ENCODE peak calls at places on chromosomes 2 and 18, in ten cellular contexts. B, O, P, U, I, Z, G, C, Y and T are unnamed samples.

GRCh38 chr2:54838585-54839035 is 115.1 kb downstream of the EML6 start:
- DNase-seq in B (peak; percentile 65), O (peak; percentile 89), P (peak; percentile 69), U (peak; percentile 87), I (peak; percentile 77), Z (peak; percentile 50), G (peak; percentile 78), C (peak; percentile 23), Y (peak; percentile 52), T (peak; percentile 74)

GRCh38 chr2:133773862-133774674 is 205.8 kb upstream of the NCKAP5 start:
- DNase-seq in B (peak; percentile 26), O (no peak), P (no peak), U (no peak), I (no peak), Z (no peak), G (no peak), C (no peak), Y (no peak), T (no peak)

GRCh38 chr2:217291259-217291658 is 431.4 kb upstream of the TNP1 start:
- DNase-seq in B (no peak), O (no peak), P (no peak), U (no peak), I (no peak), Z (peak; percentile 18), G (no peak), C (no peak), Y (no peak), T (no peak)

GRCh38 chr18:72866901-72867701 is 686 bp downstream of the NETO1 start:
- DNase-seq in B (peak; percentile 26), O (peak; percentile 75), P (no peak), U (no peak), I (no peak), Z (peak; percentile 41), G (peak; percentile 60), C (no peak), Y (no peak), T (no peak)

GRCh38 chr18:45850021-45850420 is 24.5 kb downstream of the SIGLEC15 start:
- DNase-seq in B (no peak), O (peak; percentile 81), P (no peak), U (no peak), I (peak; percentile 48), Z (no peak), G (peak; percentile 75), C (no peak), Y (no peak), T (no peak)

GRCh38 chr2:210230518-210230917 is 5.3 kb upstream of the ACADL start:
- DNase-seq in B (no peak), O (no peak), P (peak; percentile 36), U (no peak), I (no peak), Z (no peak), G (peak; percentile 20), C (no peak), Y (no peak), T (no peak)

GRCh38 chr2:85783796-85784195 is 30.0 kb downstream of the ATOH8 start:
- DNase-seq in B (no peak), O (peak; percentile 73), P (no peak), U (no peak), I (no peak), Z (no peak), G (no peak), C (no peak), Y (no peak), T (no peak)

GRCh38 chr2:222686086-222686750 is 14.8 kb downstream of the MOGAT1 start:
- DNase-seq in B (no peak), O (no peak), P (no peak), U (no peak), I (no peak), Z (no peak), G (no peak), C (no peak), Y (no peak), T (no peak)

GRCh38 chr2:10524341-10524740 is 76.2 kb upstream of the ODC1 start:
- DNase-seq in B (no peak), O (peak; percentile 22), P (no peak), U (no peak), I (no peak), Z (no peak), G (no peak), C (no peak), Y (no peak), T (no peak)

GRCh38 chr2:102664439-102665042 is 45.2 kb downstream of the SLC9A2 start:
- DNase-seq in B (no peak), O (no peak), P (no peak), U (peak; percentile 9), I (peak; percentile 77), Z (peak; percentile 99), G (no peak), C (no peak), Y (peak; percentile 27), T (no peak)

GRCh38 chr2:3628241-3628679 is 29.7 kb upstream of the ALLC start:
- DNase-seq in B (no peak), O (peak; percentile 40), P (no peak), U (no peak), I (no peak), Z (no peak), G (no peak), C (no peak), Y (no peak), T (no peak)

GRCh38 chr2:152089238-152089637 is 9.6 kb downstream of the CACNB4 start:
- DNase-seq in B (no peak), O (no peak), P (no peak), U (no peak), I (no peak), Z (no peak), G (no peak), C (peak; percentile 41), Y (no peak), T (no peak)

GRCh38 chr2:237774811-237775553 is 23.6 kb upstream of the RBM44 start:
- DNase-seq in B (no peak), O (peak; percentile 90), P (peak; percentile 64), U (peak; percentile 56), I (peak; percentile 73), Z (peak; percentile 33), G (peak; percentile 83), C (peak; percentile 6), Y (peak; percentile 79), T (peak; percentile 61)

GRCh38 chr2:30332791-30333453 is 101.6 kb downstream of the LBH start:
- DNase-seq in B (no peak), O (no peak), P (no peak), U (no peak), I (peak; percentile 40), Z (no peak), G (no peak), C (no peak), Y (no peak), T (no peak)

DNA sequence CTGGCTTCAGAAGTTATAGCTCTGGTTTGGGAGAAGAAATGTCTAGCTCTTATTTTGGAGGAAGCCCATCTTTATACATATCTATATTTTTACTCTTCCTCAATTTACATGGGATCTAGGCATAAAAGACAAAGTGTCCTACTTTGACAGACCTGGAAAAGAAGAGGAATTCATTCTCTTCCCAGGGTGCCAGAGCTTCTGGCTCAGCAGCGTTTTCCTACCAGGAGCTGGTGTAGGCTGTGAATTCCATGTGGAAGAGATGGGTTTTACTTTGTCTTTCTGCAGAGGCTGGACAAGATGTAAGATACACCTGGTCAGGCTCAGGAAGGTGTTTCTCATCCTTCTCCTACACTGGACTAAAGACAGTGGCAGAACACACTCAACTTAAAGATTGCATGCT is 50.2 kb upstream of the LYPD6B start:
- DNase-seq in B (no peak), O (no peak), P (no peak), U (no peak), I (no peak), Z (no peak), G (no peak), C (no peak), Y (no peak), T (no peak)
- TF ChIP-seq CTCF in B (no peak), O (no peak), P (no peak), U (no peak), I (no peak), Z (no peak), G (no peak), C (no peak), Y (no peak), T (no peak)

DNA sequence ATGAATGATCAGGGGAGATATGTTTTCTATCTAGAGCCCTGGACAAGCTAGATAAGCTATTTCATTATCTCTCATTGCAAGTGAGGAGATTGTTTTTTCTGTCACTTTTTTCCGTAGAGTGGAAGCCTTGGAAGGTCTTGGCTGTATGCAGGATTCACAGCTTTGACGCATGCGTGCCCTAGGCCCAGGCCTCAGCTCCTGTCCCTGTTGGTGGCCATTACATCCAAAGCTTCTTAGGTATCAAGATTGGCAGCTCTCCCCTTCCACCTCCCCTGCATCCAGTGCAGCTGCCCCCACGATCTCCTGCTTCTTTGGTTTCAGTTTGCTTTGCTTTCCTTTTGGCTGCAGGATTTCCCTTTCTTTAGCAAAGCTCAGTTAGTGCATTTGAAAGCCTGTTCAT is 91.0 kb downstream of the LIPG start:
- DNase-seq in B (no peak), O (peak; percentile 46), P (no peak), U (peak; percentile 18), I (no peak), Z (no peak), G (no peak), C (no peak), Y (no peak), T (no peak)
- H3K4me3 ChIP-seq in B (no peak overlapping the region), O (no peak overlapping the region), P (no peak overlapping the region), U (peak overlapping the region; percentile 22), I (no peak overlapping the region), Z (no peak overlapping the region), G (no peak overlapping the region), C (no peak overlapping the region), Y (no peak overlapping the region), T (no peak overlapping the region)

DNA sequence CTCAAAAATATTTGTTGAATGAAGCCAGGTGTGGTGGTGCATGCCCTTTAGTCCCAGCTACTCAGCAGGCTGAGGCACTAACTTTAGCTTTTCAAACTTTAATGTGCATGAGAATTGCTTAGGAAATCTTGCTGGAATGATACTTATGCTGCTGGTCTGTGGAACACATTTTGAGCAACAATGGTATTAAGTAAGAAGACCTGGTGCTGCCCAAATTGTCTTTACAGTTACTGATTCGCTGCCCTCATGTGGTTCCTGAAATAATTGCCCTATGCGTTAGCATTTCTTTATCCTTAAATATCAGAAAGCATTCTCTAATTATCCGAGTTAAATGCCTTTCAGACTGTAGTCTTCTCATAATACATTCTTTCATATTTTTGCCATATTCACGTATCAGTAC is 76.0 kb upstream of the SESTD1 start:
- DNase-seq in B (no peak), O (no peak), P (no peak), U (peak; percentile 86), I (no peak), Z (peak; percentile 30), G (peak; percentile 55), C (peak; percentile 1), Y (peak; percentile 54), T (peak; percentile 39)
- TF ChIP-seq CTCF in B (peak; percentile 37), O (peak; percentile 76), P (no peak), U (peak; percentile 57), I (no peak), Z (peak; percentile 34), G (peak; percentile 59), C (peak; percentile 14), Y (peak; percentile 72), T (peak; percentile 34)

GRCh38 chr2:110732422-110733413 is at the start of gene ACOXL:
- DNase-seq in B (no peak), O (peak; percentile 93), P (peak; percentile 58), U (no peak), I (no peak), Z (peak; percentile 26), G (peak; percentile 95), C (no peak), Y (no peak), T (no peak)
- H3K4me3 ChIP-seq in B (peak within 1 kb of the TSS; percentile 17), O (peak within 1 kb of the TSS; percentile 78), P (no peak within 1 kb of the TSS), U (no peak within 1 kb of the TSS), I (peak within 1 kb of the TSS; percentile 28), Z (peak within 1 kb of the TSS; percentile 26), G (peak within 1 kb of the TSS; percentile 87), C (no peak within 1 kb of the TSS), Y (no peak within 1 kb of the TSS), T (no peak within 1 kb of the TSS)